ENCODE peak calls at places on chromosomes 7 and 10, in five cellular contexts. X is activated effector memory CD4-positive, alpha-beta T cell treated with anti-CD3 and anti-CD28 coated beads, Interleukin-2, amount 50 U/mL, for 16 hours; S is NCI-H1105; M is GM20000; B is NCI-H187. Q is an unnamed sample.

GRCh38 chr7:13982940-13983677 is 6.4 kb downstream of the ETV1 start:
- DNase-seq in X (no peak), S (no peak), M (no peak), B (no peak), Q (no peak)

GRCh38 chr7:127578036-127578684 is 7.2 kb downstream of the GCC1 start:
- DNase-seq in X (no peak), S (peak), M (no peak), B (no peak), Q (no peak)

GRCh38 chr7:130925136-130925794 is 191.3 kb upstream of the KLF14 start:
- DNase-seq in X (peak), S (no peak), M (no peak), B (no peak), Q (no peak)

GRCh38 chr7:8063706-8064297 is 95.2 kb downstream of the GLCCI1 start:
- DNase-seq in X (no peak), S (peak), M (no peak), B (no peak), Q (no peak)

GRCh38 chr10:92124524-92125168 is 166.2 kb downstream of the CPEB3 start:
- DNase-seq in X (no peak), S (no peak), M (no peak), B (no peak), Q (no peak)

GRCh38 chr10:110360857-110361474 is 56.2 kb upstream of the SMNDC1 start:
- DNase-seq in X (no peak), S (no peak), M (no peak), B (no peak), Q (no peak)

GRCh38 chr10:17835688-17836087 is 26.5 kb downstream of the MRC1 start:
- DNase-seq in X (no peak), S (no peak), M (no peak), B (no peak), Q (no peak)

GRCh38 chr7:5284304-5285281 is 1.9 kb downstream of the SLC29A4 start:
- DNase-seq in X (no peak), S (peak), M (peak), B (peak), Q (no peak)

GRCh38 chr7:8176370-8177081 is 85.4 kb downstream of the ICA1 start:
- DNase-seq in X (peak), S (no peak), M (peak), B (peak), Q (no peak)

GRCh38 chr7:30278386-30278785 is 6.0 kb upstream of the ZNRF2 start:
- DNase-seq in X (no peak), S (peak), M (no peak), B (no peak), Q (no peak)

GRCh38 chr7:30665043-30665442 is 17.2 kb downstream of the CRHR2 start:
- DNase-seq in X (no peak), S (no peak), M (no peak), B (no peak), Q (no peak)

GRCh38 chr7:41224063-41224763 is 478.7 kb downstream of the INHBA start:
- DNase-seq in X (no peak), S (no peak), M (no peak), B (no peak), Q (no peak)

GRCh38 chr10:10870523-10871241 is 147.0 kb upstream of the CELF2 start:
- DNase-seq in X (no peak), S (no peak), M (no peak), B (peak), Q (no peak)

Q was measured in sigmoid colon.